ENCODE peak calls at places on chromosomes 4 and X, in five cellular contexts. D is activated CD4-positive, alpha-beta T cell treated with anti-CD3 and anti-CD28 coated beads for 24 hours; X is kidney glomerular epithelial cell; N is NCI-H460; H is EL. L is an unnamed sample.

GRCh38 chrX:7139202-7140081 is 8.1 kb upstream of the STS start:
- DNase-seq in H (peak), D (no peak), N (no peak), X (no peak), L (no peak)

GRCh38 chrX:68365356-68365755 is 67.9 kb downstream of the OPHN1 start:
- DNase-seq in X (no peak), D (no peak), H (no peak), N (no peak), L (no peak)

GRCh38 chr4:86302242-86302641 is 57.6 kb downstream of the MAPK10 start:
- DNase-seq in D (no peak), H (no peak), X (no peak), N (no peak), L (no peak)

GRCh38 chrX:41922694-41923171 is 621 bp downstream of the CASK start:
- DNase-seq in X (no peak), N (peak), D (no peak), H (peak), L (no peak)

GRCh38 chrX:77426811-77427210 is 20.4 kb upstream of the FGF16 start:
- DNase-seq in N (no peak), H (peak), D (no peak), X (peak), L (no peak)

GRCh38 chrX:19643203-19643602 is 127.9 kb upstream of the MAP3K15 start:
- DNase-seq in D (no peak), H (no peak), X (no peak), N (no peak), L (no peak)

GRCh38 chrX:68428431-68428830 is 4.9 kb downstream of the OPHN1 start:
- DNase-seq in X (peak), N (no peak), H (peak), D (no peak), L (no peak)

GRCh38 chr4:137614491-137614890 is 82.2 kb upstream of the PCDH18 start:
- DNase-seq in D (no peak), X (no peak), H (no peak), N (no peak), L (no peak)

GRCh38 chr4:118941149-118941548 is 52.5 kb downstream of the SYNPO2 start:
- DNase-seq in D (no peak), H (peak), X (peak), N (no peak), L (no peak)